ENCODE peak calls at places on chromosomes 11 and 22, in five cellular contexts. Z is Calu3; M is MCF 10A; H is activated CD8-positive, alpha-beta T cell treated with anti-CD3 and anti-CD28 coated beads for 36 hours; N is fibroblast of mammary gland. G is an unnamed sample.

GRCh38 chr22:38792833-38793232 is 1.1 kb downstream of the DNAL4 start:
- DNase-seq in H (peak; percentile 67), N (peak; percentile 35), Z (no peak), M (peak; percentile 26), G (no peak)

GRCh38 chr11:83545911-83546310 is 259.7 kb upstream of the CCDC90B start:
- DNase-seq in Z (no peak), H (no peak), N (no peak), M (no peak), G (no peak)

GRCh38 chr11:2778630-2779498 is 79.1 kb upstream of the KCNQ1OT1 start:
- DNase-seq in M (peak; percentile 97), H (no peak), N (no peak), Z (peak; percentile 68), G (no peak)

GRCh38 chr11:117917591-117917990 is 11.6 kb downstream of the TMPRSS13 start:
- DNase-seq in N (no peak), M (no peak), Z (no peak), H (no peak), G (no peak)

GRCh38 chr11:73866586-73866996 is 10.1 kb downstream of the COA4 start:
- DNase-seq in H (no peak), N (peak; percentile 98), Z (no peak), M (peak; percentile 75), G (no peak)

GRCh38 chr11:10659339-10660216 is 34.0 kb downstream of the IRAG1 start:
- DNase-seq in Z (peak; percentile 60), M (peak; percentile 38), H (peak; percentile 26), N (peak; percentile 94), G (no peak)

GRCh38 chr11:2807276-2807681 is 78.3 kb downstream of the CDKN1C start:
- DNase-seq in H (no peak), M (no peak), Z (peak; percentile 41), N (no peak), G (no peak)

GRCh38 chr11:123129920-123130319 is 65.1 kb downstream of the CLMP start:
- DNase-seq in M (no peak), N (peak; percentile 60), Z (no peak), H (no peak), G (no peak)

GRCh38 chr11:45451766-45452440 is 165.8 kb upstream of the SYT13 start:
- DNase-seq in Z (no peak), N (peak; percentile 65), M (peak; percentile 30), H (no peak), G (no peak)

GRCh38 chr11:69274531-69275016 is 19.4 kb upstream of the MYEOV start:
- DNase-seq in M (peak; percentile 90), N (no peak), H (no peak), Z (peak; percentile 82), G (no peak)

GRCh38 chr11:86218125-86219081 is 26.1 kb upstream of the EED start:
- DNase-seq in N (peak; percentile 79), Z (peak; percentile 72), H (peak; percentile 69), M (peak; percentile 79), G (peak; percentile 48)

GRCh38 chr22:38415046-38415445 is 40.0 kb downstream of the KCNJ4 start:
- DNase-seq in Z (no peak), H (no peak), M (no peak), N (no peak), G (no peak)

GRCh38 chr11:1782831-1783724 is 19.4 kb upstream of the CTSD start:
- DNase-seq in M (peak; percentile 41), H (no peak), Z (no peak), N (peak; percentile 62), G (no peak)

GRCh38 chr22:30822216-30823014 is 127.7 kb downstream of the OSBP2 start:
- DNase-seq in M (no peak), N (no peak), Z (no peak), H (peak; percentile 11), G (no peak)

GRCh38 chr22:45783690-45784089 is 112.1 kb downstream of the ATXN10 start:
- DNase-seq in N (no peak), M (no peak), H (no peak), Z (no peak), G (no peak)

GRCh38 chr11:4672470-4672869 is 25.2 kb downstream of the OR51E2 start:
- DNase-seq in M (no peak), H (no peak), Z (no peak), N (no peak), G (no peak)

GRCh38 chr22:48427731-48428211 is 1399.9 kb downstream of the BRD1 start:
- DNase-seq in Z (no peak), N (no peak), M (no peak), H (no peak), G (no peak)

GRCh38 chr22:45932066-45932465 is 44.9 kb downstream of the WNT7B start:
- DNase-seq in H (no peak), M (no peak), N (peak; percentile 17), Z (no peak), G (no peak)

GRCh38 chr11:86784247-86784681 is 16.1 kb upstream of the PRSS23 start:
- DNase-seq in N (peak; percentile 16), H (no peak), Z (no peak), M (no peak), G (no peak)

GRCh38 chr11:66225054-66225453 is 43.4 kb upstream of the RAB1B start:
- DNase-seq in Z (no peak), N (no peak), H (no peak), M (no peak), G (no peak)

GRCh38 chr22:44807915-44808690 is 55.7 kb downstream of the ARHGAP8 start:
- DNase-seq in M (no peak), H (peak; percentile 19), Z (no peak), N (no peak), G (no peak)

GRCh38 chr22:45453764-45454163 is 40.3 kb downstream of the RIBC2 start:
- DNase-seq in H (no peak), M (no peak), Z (no peak), N (no peak), G (no peak)

GRCh38 chr22:37026325-37026724 is 6.8 kb downstream of the MPST start:
- DNase-seq in N (no peak), H (no peak), M (no peak), Z (no peak), G (no peak)

GRCh38 chr11:119797137-119797611 is 68.2 kb upstream of the NECTIN1 start:
- DNase-seq in N (no peak), M (no peak), H (no peak), Z (no peak), G (no peak)

GRCh38 chr11:76208829-76209670 is 2.7 kb upstream of the WNT11 start:
- DNase-seq in H (peak; percentile 82), N (peak; percentile 28), Z (peak; percentile 75), M (peak; percentile 55), G (peak; percentile 85)
- TF ChIP-seq CTCF in H (peak; percentile 94), N (peak; percentile 50), Z (peak; percentile 72), M (peak; percentile 94), G (peak; percentile 89)

GRCh38 chr22:41355895-41356294 is 25.8 kb upstream of the TEF start:
- DNase-seq in H (no peak), M (no peak), N (no peak), Z (no peak), G (no peak)
- TF ChIP-seq CTCF in H (no peak), M (no peak), N (no peak), Z (no peak), G (no peak)

DNA sequence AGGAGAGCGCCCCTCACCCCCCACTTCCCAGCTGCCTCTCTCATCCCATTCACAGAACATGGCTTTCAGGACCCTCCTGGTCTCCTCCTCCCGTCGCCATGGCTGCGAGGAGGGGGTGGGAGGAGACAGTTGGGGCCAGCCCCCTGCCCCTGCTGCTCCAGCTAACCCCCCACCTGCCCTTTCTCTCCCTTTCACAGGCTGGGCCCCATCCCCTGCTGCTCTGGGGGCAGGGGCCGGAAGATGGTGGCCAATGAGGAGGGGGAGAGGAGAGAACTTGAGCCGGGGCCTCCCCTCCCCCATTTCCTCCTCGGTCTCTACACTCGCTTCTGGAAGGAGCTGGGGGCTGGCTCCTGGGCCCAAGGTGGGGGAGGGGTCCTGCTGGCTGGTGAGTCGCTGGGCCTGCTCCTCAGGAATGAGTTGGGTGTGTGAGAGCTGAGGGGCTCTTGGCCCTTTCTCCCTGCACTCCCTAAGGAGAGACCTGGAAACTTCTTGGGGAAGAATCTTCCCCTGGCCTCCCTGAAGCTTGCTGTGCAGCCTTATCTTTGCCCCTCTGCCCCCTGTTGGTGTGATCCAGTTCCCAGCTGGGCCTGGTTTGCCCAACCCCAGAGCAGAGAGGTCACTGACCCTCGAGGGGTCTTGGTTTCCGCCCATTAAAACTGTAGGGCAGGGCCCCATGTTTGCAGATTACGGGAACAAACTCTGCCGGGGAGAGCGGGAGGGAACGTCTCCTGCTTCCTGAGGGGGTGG is 10.2 kb downstream of the YPEL4 start:
- DNase-seq in N (peak; percentile 18), Z (no peak), H (peak; percentile 32), M (no peak), G (no peak)
- TF ChIP-seq CTCF in N (no peak), Z (no peak), H (no peak), M (no peak), G (no peak)

GRCh38 chr11:124197999-124198398 is 14.9 kb downstream of the OR10D3 start:
- DNase-seq in N (no peak), Z (no peak), H (no peak), M (no peak), G (no peak)

GRCh38 chr11:124195419-124195734 is 12.2 kb downstream of the OR10D3 start:
- DNase-seq in Z (no peak), M (no peak), N (no peak), H (no peak), G (no peak)

GRCh38 chr11:124194283-124194682 is 11.1 kb downstream of the OR10D3 start:
- DNase-seq in N (no peak), Z (no peak), M (no peak), H (no peak), G (no peak)

GRCh38 chr11:124193221-124193945 is 10.2 kb downstream of the OR10D3 start:
- DNase-seq in M (no peak), N (no peak), H (no peak), Z (no peak), G (no peak)

DNA sequence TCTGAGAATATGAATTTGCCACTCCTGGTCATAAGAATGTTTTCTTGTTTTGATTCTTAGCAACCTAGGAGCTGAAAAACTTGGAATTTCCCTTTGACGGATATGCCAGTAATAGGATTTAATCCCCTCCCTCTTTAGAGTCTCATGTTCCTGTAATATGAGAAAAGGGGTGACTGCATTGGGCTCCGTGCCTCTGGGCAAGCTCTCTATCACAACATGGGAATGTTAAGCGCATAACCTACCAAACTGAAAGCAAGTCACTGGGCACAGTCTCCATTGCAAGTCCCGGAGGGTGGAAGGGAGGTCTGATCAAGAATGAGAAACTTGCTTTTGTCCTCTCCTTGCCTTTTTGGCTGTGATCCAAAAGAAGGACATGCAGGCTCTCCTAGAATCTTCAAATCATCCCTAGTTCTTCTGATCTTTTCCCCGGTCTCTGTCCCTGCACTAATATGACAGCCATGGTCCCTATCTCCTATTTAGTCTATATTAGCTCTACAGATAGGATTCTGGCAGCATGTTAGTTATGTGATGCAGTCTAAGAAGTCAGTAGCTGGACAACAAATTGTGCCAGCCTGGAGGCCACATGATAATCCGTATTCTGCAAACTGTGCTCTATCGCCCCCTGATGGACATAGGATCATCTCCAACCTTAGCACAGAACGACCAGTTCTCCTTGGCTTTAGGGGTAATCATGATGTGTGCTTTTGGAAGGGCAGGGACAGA is 11.7 kb downstream of the OR10D3 start:
- DNase-seq in M (peak; percentile 87), H (peak; percentile 70), Z (peak; percentile 38), N (peak; percentile 74), G (peak; percentile 38)
- TF ChIP-seq CTCF in M (peak; percentile 78), H (peak; percentile 75), Z (peak; percentile 50), N (peak; percentile 95), G (peak; percentile 65)